ENCODE peak calls at places on chromosomes 4 and X, in four cellular contexts. One of them, this sample, is unnamed. For H3K27me3, the result is how much of the 10 kb centered on the place peaks cover.

GRCh38 chr4:123443401-123444297 is 47.1 kb downstream of the SPRY1 start:
- DNase-seq in K562: no peak
- DNase-seq in GM12878: peak
- DNase-seq in HepG2: no peak
- DNase-seq in this sample: peak

GRCh38 chr4:1109332-1109731 is 4.0 kb downstream of the RNF212 start:
- DNase-seq in K562: no peak
- DNase-seq in GM12878: no peak
- DNase-seq in HepG2: no peak
- DNase-seq in this sample: no peak

GRCh38 chr4:37483610-37484009 is 202.6 kb downstream of the RELL1 start:
- DNase-seq in K562: no peak
- DNase-seq in GM12878: no peak
- DNase-seq in HepG2: no peak
- DNase-seq in this sample: no peak

GRCh38 chr4:55159851-55160250 is 34.5 kb upstream of the KDR start:
- DNase-seq in K562: no peak
- DNase-seq in GM12878: no peak
- DNase-seq in HepG2: no peak
- DNase-seq in this sample: no peak

GRCh38 chr4:48375651-48376291 is 34.4 kb downstream of the SLAIN2 start:
- DNase-seq in K562: no peak
- DNase-seq in GM12878: no peak
- DNase-seq in HepG2: peak
- DNase-seq in this sample: no peak

GRCh38 chr4:88720749-88721428 is 23.3 kb upstream of the NAP1L5 start:
- DNase-seq in K562: no peak
- DNase-seq in GM12878: no peak
- DNase-seq in HepG2: no peak
- DNase-seq in this sample: no peak

GRCh38 chr4:4590496-4590895 is 48.6 kb upstream of the STX18 start:
- DNase-seq in K562: no peak
- DNase-seq in GM12878: no peak
- DNase-seq in HepG2: no peak
- DNase-seq in this sample: no peak

GRCh38 chrX:132292753-132293152 is 73.5 kb upstream of the RAP2C start:
- DNase-seq in K562: peak
- DNase-seq in GM12878: peak
- DNase-seq in HepG2: peak
- DNase-seq in this sample: peak

GRCh38 chr4:60366661-60367060 is 833.5 kb upstream of the ADGRL3 start:
- DNase-seq in K562: no peak
- DNase-seq in GM12878: no peak
- DNase-seq in HepG2: no peak
- DNase-seq in this sample: no peak

GRCh38 chr4:139692300-139693012 is 26.8 kb downstream of the MGST2 start:
- DNase-seq in K562: no peak
- DNase-seq in GM12878: no peak
- DNase-seq in HepG2: peak
- DNase-seq in this sample: peak

GRCh38 chr4:38868055-38868965 is 704 bp downstream of the FAM114A1 start:
- DNase-seq in K562: peak
- DNase-seq in GM12878: no peak
- DNase-seq in HepG2: no peak
- DNase-seq in this sample: peak

GRCh38 chr4:1511441-1512041 is 105.3 kb upstream of the NKX1-1 start:
- DNase-seq in K562: peak
- DNase-seq in GM12878: no peak
- DNase-seq in HepG2: peak
- DNase-seq in this sample: peak

GRCh38 chr4:2333916-2334644 is 72.2 kb upstream of the MXD4 start:
- DNase-seq in K562: no peak
- DNase-seq in GM12878: no peak
- DNase-seq in HepG2: no peak
- DNase-seq in this sample: no peak

DNA sequence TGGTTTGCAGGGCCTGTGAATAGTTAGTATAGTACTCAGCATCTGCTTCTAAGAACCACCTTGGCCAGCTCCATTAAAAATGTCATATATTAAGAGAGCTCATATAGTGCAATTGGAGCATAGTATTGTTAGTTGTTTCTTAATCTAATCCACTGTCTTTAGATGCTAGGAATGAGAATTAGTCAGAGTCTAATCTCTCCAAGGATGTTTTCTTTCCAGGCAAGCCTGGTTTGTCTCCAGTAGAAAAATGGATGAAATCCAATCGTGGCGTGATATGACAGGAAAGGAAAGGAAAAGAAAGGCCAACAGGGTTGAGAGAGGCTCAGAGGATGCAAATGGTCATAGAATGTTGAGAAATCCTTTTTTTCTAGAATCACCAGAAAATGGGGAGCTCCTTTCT is 15.0 kb upstream of the TMEM164 start:
- DNase-seq in K562: no peak
- DNase-seq in GM12878: no peak
- DNase-seq in HepG2: no peak
- DNase-seq in this sample: no peak
- H3K27me3 ChIP-seq in K562: under half
- H3K27me3 ChIP-seq in GM12878: under half
- H3K27me3 ChIP-seq in HepG2: under half
- H3K27me3 ChIP-seq in this sample: under half

GRCh38 chr4:109671350-109671749 is 31.9 kb downstream of the CASP6 start:
- DNase-seq in K562: no peak
- DNase-seq in GM12878: no peak
- DNase-seq in HepG2: no peak
- DNase-seq in this sample: no peak
- TF ChIP-seq CREB1 in K562: no peak
- TF ChIP-seq CREB1 in GM12878: no peak
- TF ChIP-seq CREB1 in HepG2: no peak
- TF ChIP-seq CREB1 in this sample: no peak

DNA sequence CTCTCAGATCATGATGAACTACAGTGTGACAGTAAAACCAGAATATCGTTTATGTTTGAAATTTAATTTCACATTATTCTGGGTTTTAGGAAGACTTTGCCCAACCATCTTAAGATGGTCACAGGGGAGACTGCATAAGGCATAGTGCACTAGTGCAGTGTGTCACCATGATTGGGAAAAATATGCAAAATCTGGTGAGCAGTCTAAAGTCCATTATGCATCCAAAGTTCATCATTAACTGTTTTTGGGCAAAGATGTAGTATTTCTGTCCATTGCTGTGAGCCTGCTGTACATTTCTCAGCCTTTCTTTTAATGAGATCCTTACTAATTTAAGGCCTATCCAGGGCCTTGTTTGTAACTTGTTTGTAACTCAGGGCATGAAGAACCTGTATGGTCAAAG is 11.3 kb upstream of the MFAP3L start:
- DNase-seq in K562: no peak
- DNase-seq in GM12878: no peak
- DNase-seq in HepG2: no peak
- DNase-seq in this sample: no peak
- TF ChIP-seq REST in K562: no peak
- TF ChIP-seq REST in GM12878: no peak
- TF ChIP-seq REST in HepG2: no peak
- TF ChIP-seq REST in this sample: no peak

GRCh38 chrX:130386408-130386808 is 934 bp upstream of the GPR119 start:
- DNase-seq in K562: no peak
- DNase-seq in GM12878: no peak
- DNase-seq in HepG2: peak
- DNase-seq in this sample: no peak

DNA sequence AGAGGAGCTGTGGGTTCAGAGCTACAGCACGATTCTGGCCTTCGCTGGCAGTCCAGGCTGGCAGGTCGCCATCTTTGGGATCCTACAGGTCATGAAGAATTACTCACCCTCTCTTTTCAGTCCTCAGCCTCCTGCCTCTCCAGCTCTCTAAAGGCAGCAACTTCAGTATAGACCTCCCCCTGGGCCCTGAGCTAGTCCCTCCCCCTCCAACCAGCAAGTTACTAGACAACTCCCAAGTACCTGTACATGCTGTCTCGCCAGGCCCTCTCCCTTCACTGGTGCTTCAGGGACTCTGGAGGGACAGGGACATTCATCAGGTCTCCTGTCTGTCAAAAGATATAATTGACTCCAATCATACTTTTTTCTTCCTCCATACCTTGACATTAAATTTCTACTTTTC is at the start of gene GPR119:
- DNase-seq in K562: no peak
- DNase-seq in GM12878: no peak
- DNase-seq in HepG2: no peak
- DNase-seq in this sample: no peak
- H3K27me3 ChIP-seq in K562: under half
- H3K27me3 ChIP-seq in GM12878: under half
- H3K27me3 ChIP-seq in HepG2: under half
- H3K27me3 ChIP-seq in this sample: under half

GRCh38 chrX:155069414-155069813 is 1.5 kb downstream of the CMC4 start:
- DNase-seq in K562: no peak
- DNase-seq in GM12878: no peak
- DNase-seq in HepG2: no peak
- DNase-seq in this sample: no peak

GRCh38 chrX:155071694-155072215 is 447 bp downstream of the BRCC3 start:
- DNase-seq in K562: no peak
- DNase-seq in GM12878: no peak
- DNase-seq in HepG2: no peak
- DNase-seq in this sample: peak

GRCh38 chrX:155070038-155070437 is 898 bp downstream of the CMC4 start:
- DNase-seq in K562: no peak
- DNase-seq in GM12878: no peak
- DNase-seq in HepG2: no peak
- DNase-seq in this sample: peak

GRCh38 chrX:155070663-155070974 is 317 bp downstream of the CMC4 start:
- DNase-seq in K562: no peak
- DNase-seq in GM12878: no peak
- DNase-seq in HepG2: no peak
- DNase-seq in this sample: no peak

GRCh38 chrX:155070975-155071693 is at the start of the genes BRCC3, CMC4 and MTCP1:
- DNase-seq in K562: peak
- DNase-seq in GM12878: peak
- DNase-seq in HepG2: peak
- DNase-seq in this sample: peak
- TF ChIP-seq CREB1 in K562: peak
- TF ChIP-seq CREB1 in GM12878: peak
- TF ChIP-seq CREB1 in HepG2: no peak
- TF ChIP-seq CREB1 in this sample: no peak

GRCh38 chr4:157978680-157979361 is 194.0 kb downstream of the GASK1B start:
- DNase-seq in K562: peak
- DNase-seq in GM12878: no peak
- DNase-seq in HepG2: peak
- DNase-seq in this sample: peak
- TF ChIP-seq REST in K562: no peak
- TF ChIP-seq REST in GM12878: no peak
- TF ChIP-seq REST in HepG2: no peak
- TF ChIP-seq REST in this sample: no peak

This sample was measured in GM23338.